ENCODE peak calls at places on chromosomes 16 and 17, in ten cellular contexts. V, N, W, M, J, S, H, R, A and K are unnamed samples.

GRCh38 chr17:33267279-33267790 is 25.8 kb downstream of the ASIC2 start:
- DNase-seq in J (peak; percentile 5), R (peak; percentile 41), H (no peak), A (no peak), V (no peak), S (no peak), N (peak; percentile 50), W (no peak), M (no peak), K (no peak)

GRCh38 chr17:20114466-20114865 is 105.3 kb downstream of the SPECC1 start:
- DNase-seq in S (no peak), A (no peak), J (no peak), H (no peak), R (peak; percentile 36), V (no peak), M (no peak), W (no peak), N (no peak), K (no peak)

GRCh38 chr17:67759355-67760171 is 41.8 kb downstream of the NOL11 start:
- DNase-seq in N (no peak), M (no peak), J (peak; percentile 55), V (peak; percentile 65), R (no peak), W (peak; percentile 48), S (peak; percentile 37), H (peak; percentile 64), A (no peak), K (no peak)

GRCh38 chr17:49390548-49391324 is 23.9 kb downstream of the PHB1 start:
- DNase-seq in J (no peak), H (no peak), V (no peak), A (peak; percentile 28), R (no peak), S (no peak), N (peak; percentile 86), M (no peak), W (no peak), K (no peak)

GRCh38 chr16:66928702-66929388 is 3.5 kb upstream of the RRAD start:
- DNase-seq in A (no peak), M (no peak), S (no peak), N (no peak), R (peak; percentile 51), J (peak; percentile 51), V (no peak), W (no peak), H (no peak), K (no peak)

GRCh38 chr16:81758376-81758775 is 20.7 kb upstream of the PLCG2 start:
- DNase-seq in V (no peak), H (no peak), W (no peak), R (no peak), M (no peak), J (no peak), A (no peak), N (peak; percentile 88), S (no peak), K (no peak)

GRCh38 chr16:2531371-2531695 is at the start of gene CEMP1:
- DNase-seq in R (no peak), M (no peak), W (no peak), J (no peak), S (no peak), A (no peak), H (no peak), V (no peak), N (no peak), K (no peak)

GRCh38 chr16:19743816-19744159 is 25.7 kb downstream of the IQCK start:
- DNase-seq in S (no peak), A (no peak), R (no peak), N (no peak), J (no peak), H (no peak), V (no peak), W (no peak), M (no peak), K (no peak)

GRCh38 chr17:76593964-76594363 is 8.3 kb upstream of the ST6GALNAC2 start:
- DNase-seq in S (no peak), J (no peak), R (no peak), M (no peak), A (no peak), H (no peak), N (no peak), W (no peak), V (no peak), K (no peak)

DNA sequence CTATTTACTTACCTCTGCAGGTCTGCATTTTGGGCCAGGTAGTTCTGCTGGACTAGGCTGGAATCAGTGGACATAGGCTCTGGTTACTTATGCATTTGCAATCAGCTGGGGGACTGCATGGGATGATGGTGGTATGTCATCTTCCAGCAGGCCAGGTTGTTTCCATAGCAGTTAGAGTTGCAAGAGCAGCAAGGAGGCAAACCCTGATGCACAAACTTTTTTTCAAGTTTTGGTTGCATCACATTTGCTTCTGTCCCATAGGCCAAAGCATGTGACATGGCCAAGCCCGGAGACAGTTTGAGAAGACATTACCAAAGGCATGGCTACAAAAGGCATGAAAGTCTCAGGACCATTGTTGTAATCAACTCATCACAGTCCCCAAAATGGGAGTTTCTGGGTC is 58.2 kb downstream of the PRKCB start:
- DNase-seq in A (no peak), V (no peak), M (no peak), S (no peak), N (no peak), J (no peak), H (no peak), W (no peak), R (no peak), K (no peak)
- H3K4me1 ChIP-seq in A (no peaks in the 10 kb centered on the region), V (no peaks in the 10 kb centered on the region), M (no peaks in the 10 kb centered on the region), S (no peaks in the 10 kb centered on the region), N (no peaks in the 10 kb centered on the region), J (no peaks in the 10 kb centered on the region), H (no peaks in the 10 kb centered on the region), W (no peaks in the 10 kb centered on the region), R (peaks cover 46% of the 10 kb centered on the region), K (no peaks in the 10 kb centered on the region)

GRCh38 chr16:51022852-51023251 is 128.2 kb downstream of the SALL1 start:
- DNase-seq in M (no peak), H (no peak), W (no peak), A (no peak), V (no peak), R (no peak), J (no peak), N (no peak), S (no peak), K (no peak)

GRCh38 chr16:51031598-51031997 is 119.5 kb downstream of the SALL1 start:
- DNase-seq in H (no peak), A (no peak), J (no peak), V (no peak), N (no peak), R (no peak), M (no peak), S (no peak), W (no peak), K (no peak)

GRCh38 chr16:51024703-51025102 is 126.4 kb downstream of the SALL1 start:
- DNase-seq in W (no peak), V (no peak), N (no peak), J (no peak), R (no peak), A (no peak), S (no peak), M (no peak), H (no peak), K (no peak)

GRCh38 chr16:51025588-51026290 is 125.3 kb downstream of the SALL1 start:
- DNase-seq in A (no peak), S (no peak), W (no peak), J (no peak), V (no peak), N (no peak), M (no peak), H (no peak), R (no peak), K (no peak)
- H3K36me3 ChIP-seq in A (no peaks in the 10 kb centered on the region), S (no peaks in the 10 kb centered on the region), W (no peaks in the 10 kb centered on the region), J (no peaks in the 10 kb centered on the region), V (no peaks in the 10 kb centered on the region), N (no peaks in the 10 kb centered on the region), M (no peaks in the 10 kb centered on the region), H (no peaks in the 10 kb centered on the region), R (no peaks in the 10 kb centered on the region), K (no peaks in the 10 kb centered on the region)

GRCh38 chr16:5193877-5194276 is 96.3 kb upstream of the EEF2KMT start:
- DNase-seq in R (no peak), S (no peak), A (no peak), W (no peak), H (no peak), J (no peak), M (no peak), V (no peak), N (no peak), K (no peak)

GRCh38 chr16:5187402-5187952 is 89.9 kb upstream of the EEF2KMT start:
- DNase-seq in A (no peak), V (no peak), R (no peak), M (no peak), J (no peak), W (no peak), N (no peak), H (no peak), S (no peak), K (no peak)

GRCh38 chr16:5186381-5186903 is 88.8 kb upstream of the EEF2KMT start:
- DNase-seq in J (no peak), A (no peak), W (no peak), S (no peak), V (no peak), N (no peak), M (no peak), R (no peak), H (no peak), K (no peak)

GRCh38 chr16:5188318-5189025 is 90.9 kb upstream of the EEF2KMT start:
- DNase-seq in R (no peak), N (no peak), H (no peak), W (no peak), J (no peak), M (no peak), S (no peak), A (no peak), V (no peak), K (no peak)
- H3K4me3 ChIP-seq in R (no peak overlapping the region), N (no peak overlapping the region), H (no peak overlapping the region), W (no peak overlapping the region), J (no peak overlapping the region), M (no peak overlapping the region), S (no peak overlapping the region), A (no peak overlapping the region), V (no peak overlapping the region), K (no peak overlapping the region)

GRCh38 chr16:11497851-11498289 is 88.8 kb downstream of the LITAF start:
- DNase-seq in S (no peak), J (peak; percentile 57), N (no peak), A (peak; percentile 54), W (no peak), R (peak; percentile 28), V (no peak), M (peak; percentile 24), H (peak; percentile 72), K (no peak)

GRCh38 chr16:11499295-11500089 is 87.2 kb downstream of the LITAF start:
- DNase-seq in H (no peak), V (no peak), M (no peak), N (peak; percentile 49), S (no peak), J (no peak), W (no peak), A (no peak), R (no peak), K (no peak)

GRCh38 chr16:11495066-11495407 is 91.7 kb downstream of the LITAF start:
- DNase-seq in R (no peak), N (no peak), A (no peak), S (no peak), M (no peak), W (no peak), J (no peak), V (no peak), H (no peak), K (no peak)

GRCh38 chr16:11498683-11499082 is 88.0 kb downstream of the LITAF start:
- DNase-seq in S (no peak), A (no peak), H (no peak), R (no peak), W (no peak), V (no peak), M (no peak), J (no peak), N (no peak), K (no peak)

GRCh38 chr16:11497329-11497805 is 89.4 kb downstream of the LITAF start:
- DNase-seq in R (peak; percentile 43), N (peak; percentile 53), W (peak; percentile 89), S (peak; percentile 96), A (peak; percentile 96), H (peak; percentile 91), J (peak; percentile 91), M (peak; percentile 94), V (peak; percentile 92), K (no peak)
- H3K4me1 ChIP-seq in R (no peaks in the 10 kb centered on the region), N (peaks cover 20% of the 10 kb centered on the region), W (peaks cover 35% of the 10 kb centered on the region), S (no peaks in the 10 kb centered on the region), A (peaks cover 48% of the 10 kb centered on the region), H (peaks cover 36% of the 10 kb centered on the region), J (peaks cover 27% of the 10 kb centered on the region), M (peaks cover 30% of the 10 kb centered on the region), V (no peaks in the 10 kb centered on the region), K (peaks cover 13% of the 10 kb centered on the region)